ENCODE peak calls at places on chromosomes 12 and 14, in eight cellular contexts. O is bronchial epithelial cell; Y is activated CD4-positive, alpha-beta T cell treated with anti-CD3 and anti-CD28 coated beads, Interleukin-2, amount 10 ng/mL, durations not matched to agents 7 days and 5 days; J is activated naive CD8-positive, alpha-beta T cell treated with anti-CD3 and anti-CD28 coated beads, Interleukin-2, amount 50 U/mL, for 24 hours; C is HFFc6; U is anterior cingulate cortex; B is stimulated activated naive B cell treated with anti-CD40 and anti-IgM and Interleukin-4, amounts not matched to agents 10 μg/mL and 1 μg/mL and 100 μg/mL, for 72 hours; R is activated gamma-delta T cell treated with anti-CD3 and anti-CD28 coated beads, Interleukin-2, amount 50 U/mL, for 16 hours. I is an unnamed sample.

GRCh38 chr12:3135522-3136461 is 58.6 kb downstream of the TSPAN9 start:
- DNase-seq in O (peak; percentile 69), Y (peak; percentile 50), J (peak; percentile 22), C (peak; percentile 57), U (no peak), B (peak; percentile 41), R (no peak), I (peak; percentile 85)

GRCh38 chr12:6376079-6376941 is 947 bp upstream of the SCNN1A start:
- DNase-seq in O (peak; percentile 57), Y (no peak), J (no peak), C (peak; percentile 10), U (no peak), B (no peak), R (no peak), I (peak; percentile 47)

GRCh38 chr12:111775205-111776193 is 8.8 kb downstream of the ALDH2 start:
- DNase-seq in O (peak; percentile 52), Y (no peak), J (peak; percentile 25), C (no peak), U (peak; percentile 68), B (peak; percentile 73), R (no peak), I (peak; percentile 86)

GRCh38 chr14:99325591-99325990 is 53.6 kb upstream of the BCL11B start:
- DNase-seq in O (no peak), Y (no peak), J (no peak), C (no peak), U (no peak), B (no peak), R (no peak), I (no peak)

GRCh38 chr12:6752931-6753771 is at the start of gene MLF2:
- DNase-seq in O (peak; percentile 96), Y (peak; percentile 98), J (peak; percentile 98), C (peak; percentile 99), U (peak; percentile 98), B (peak; percentile 99), R (peak; percentile 96), I (peak; percentile 98)

GRCh38 chr14:104138098-104138890 is at the start of gene KIF26A:
- DNase-seq in O (no peak), Y (no peak), J (peak; percentile 53), C (no peak), U (peak; percentile 23), B (no peak), R (no peak), I (no peak)

GRCh38 chr12:111991946-111992345 is 21.0 kb downstream of the TMEM116 start:
- DNase-seq in O (no peak), Y (peak; percentile 12), J (no peak), C (peak; percentile 13), U (no peak), B (no peak), R (no peak), I (no peak)

GRCh38 chr12:132295101-132295526 is 34.3 kb downstream of the GALNT9 start:
- DNase-seq in O (no peak), Y (no peak), J (no peak), C (no peak), U (no peak), B (no peak), R (no peak), I (no peak)

GRCh38 chr14:70177092-70177491 is 11.7 kb downstream of the SLC8A3 start:
- DNase-seq in O (no peak), Y (no peak), J (no peak), C (no peak), U (peak; percentile 3), B (no peak), R (no peak), I (no peak)

GRCh38 chr14:34926552-34926951 is 51.4 kb upstream of the BAZ1A start:
- DNase-seq in O (peak; percentile 33), Y (no peak), J (no peak), C (peak; percentile 20), U (no peak), B (no peak), R (no peak), I (no peak)

GRCh38 chr12:4434721-4435425 is 10.7 kb downstream of the FGF6 start:
- DNase-seq in O (no peak), Y (no peak), J (no peak), C (no peak), U (no peak), B (peak; percentile 68), R (no peak), I (no peak)

GRCh38 chr12:8780389-8780788 is 42.0 kb upstream of the A2ML1 start:
- DNase-seq in O (peak; percentile 47), Y (no peak), J (no peak), C (peak; percentile 40), U (no peak), B (no peak), R (no peak), I (peak; percentile 25)

GRCh38 chr14:99729991-99730875 is 46.1 kb downstream of the CYP46A1 start:
- DNase-seq in O (no peak), Y (peak; percentile 63), J (peak; percentile 87), C (peak; percentile 24), U (peak; percentile 60), B (peak; percentile 50), R (peak; percentile 39), I (peak; percentile 93)

GRCh38 chr14:64825498-64825897 is 54.2 kb downstream of the SPTB start:
- DNase-seq in O (no peak), Y (no peak), J (no peak), C (no peak), U (no peak), B (no peak), R (no peak), I (no peak)

GRCh38 chr12:120866143-120866542 is 38.0 kb downstream of the SPPL3 start:
- DNase-seq in O (no peak), Y (no peak), J (no peak), C (no peak), U (no peak), B (no peak), R (no peak), I (no peak)

GRCh38 chr12:43337571-43338497 is 214.2 kb downstream of the ADAMTS20 start:
- DNase-seq in O (peak; percentile 52), Y (no peak), J (no peak), C (no peak), U (no peak), B (no peak), R (no peak), I (peak; percentile 6)

GRCh38 chr12:127381681-127382080 is 885.3 kb upstream of the TMEM132C start:
- DNase-seq in O (no peak), Y (no peak), J (no peak), C (no peak), U (no peak), B (no peak), R (no peak), I (no peak)

GRCh38 chr14:21933681-21934080 is 260.1 kb upstream of the OR4E1 start:
- DNase-seq in O (peak; percentile 34), Y (no peak), J (no peak), C (no peak), U (no peak), B (no peak), R (no peak), I (no peak)

GRCh38 chr12:121711925-121712461 is 559 bp upstream of the TMEM120B start:
- DNase-seq in O (peak; percentile 20), Y (peak; percentile 37), J (peak; percentile 11), C (peak; percentile 25), U (no peak), B (no peak), R (no peak), I (peak; percentile 47)

GRCh38 chr14:104851896-104852663 is 13.0 kb upstream of the CEP170B start:
- DNase-seq in O (no peak), Y (no peak), J (no peak), C (peak; percentile 29), U (no peak), B (no peak), R (no peak), I (no peak)

GRCh38 chr12:22254450-22254849 is 80.1 kb downstream of the ST8SIA1 start:
- DNase-seq in O (peak; percentile 39), Y (no peak), J (no peak), C (no peak), U (no peak), B (no peak), R (no peak), I (no peak)

GRCh38 chr12:4918950-4919660 is 9.4 kb downstream of the KCNA1 start:
- DNase-seq in O (no peak), Y (no peak), J (no peak), C (no peak), U (no peak), B (no peak), R (no peak), I (no peak)

GRCh38 chr12:72057330-72057911 is 118.8 kb downstream of the TPH2 start:
- DNase-seq in O (peak; percentile 42), Y (no peak), J (no peak), C (peak; percentile 2), U (no peak), B (no peak), R (no peak), I (no peak)